ENCODE peak calls at places on chromosomes 11 and 22, in four cellular contexts. L, Z, W and F are unnamed samples. For H3K27me3, the result is how much of the 10 kb centered on the place peaks cover.

GRCh38 chr22:20249797-20250354 is 18.2 kb downstream of the RTN4R start:
- DNase-seq in Z (no peak), L (peak), W (no peak), F (no peak)

GRCh38 chr11:93740802-93741093 is 547 bp downstream of the TAF1D start:
- DNase-seq in W (peak), L (peak), Z (peak), F (no peak)

GRCh38 chr22:22748297-22748743 is 103.9 kb downstream of the GGTLC2 start:
- DNase-seq in W (peak), Z (peak), L (peak), F (no peak)

GRCh38 chr11:69382131-69383128 is 88.5 kb downstream of the MYEOV start:
- DNase-seq in L (peak), W (no peak), Z (no peak), F (no peak)

GRCh38 chr11:97860237-97860636 is 1160.5 kb upstream of the CNTN5 start:
- DNase-seq in L (no peak), W (no peak), Z (no peak), F (no peak)

GRCh38 chr11:26230021-26230420 is 101.9 kb upstream of the ANO3 start:
- DNase-seq in Z (no peak), L (no peak), W (no peak), F (no peak)

GRCh38 chr22:29587938-29588699 is 7.2 kb upstream of the NIPSNAP1 start:
- DNase-seq in Z (no peak), L (no peak), W (peak), F (peak)

GRCh38 chr11:69803604-69804218 is 15.5 kb downstream of the FGF3 start:
- DNase-seq in Z (no peak), W (no peak), L (no peak), F (no peak)

GRCh38 chr11:199782-200181 is 6.9 kb downstream of the SCGB1C1 start:
- DNase-seq in W (no peak), Z (no peak), L (no peak), F (no peak)

GRCh38 chr11:69535928-69536327 is 54.5 kb downstream of the LINC01488 start:
- DNase-seq in L (no peak), W (no peak), Z (no peak), F (no peak)

GRCh38 chr22:40928657-40929056 is 22.5 kb upstream of the RBX1 start:
- DNase-seq in Z (no peak), L (no peak), W (no peak), F (no peak)

GRCh38 chr11:9600651-9601040 is 27.2 kb downstream of the WEE1 start:
- DNase-seq in L (no peak), W (no peak), Z (no peak), F (no peak)

GRCh38 chr11:24216488-24216887 is 280.4 kb upstream of the LUZP2 start:
- DNase-seq in Z (no peak), L (no peak), W (no peak), F (no peak)
- H3K4me3 ChIP-seq in Z (no peak), L (no peak), W (no peak), F (no peak)

DNA sequence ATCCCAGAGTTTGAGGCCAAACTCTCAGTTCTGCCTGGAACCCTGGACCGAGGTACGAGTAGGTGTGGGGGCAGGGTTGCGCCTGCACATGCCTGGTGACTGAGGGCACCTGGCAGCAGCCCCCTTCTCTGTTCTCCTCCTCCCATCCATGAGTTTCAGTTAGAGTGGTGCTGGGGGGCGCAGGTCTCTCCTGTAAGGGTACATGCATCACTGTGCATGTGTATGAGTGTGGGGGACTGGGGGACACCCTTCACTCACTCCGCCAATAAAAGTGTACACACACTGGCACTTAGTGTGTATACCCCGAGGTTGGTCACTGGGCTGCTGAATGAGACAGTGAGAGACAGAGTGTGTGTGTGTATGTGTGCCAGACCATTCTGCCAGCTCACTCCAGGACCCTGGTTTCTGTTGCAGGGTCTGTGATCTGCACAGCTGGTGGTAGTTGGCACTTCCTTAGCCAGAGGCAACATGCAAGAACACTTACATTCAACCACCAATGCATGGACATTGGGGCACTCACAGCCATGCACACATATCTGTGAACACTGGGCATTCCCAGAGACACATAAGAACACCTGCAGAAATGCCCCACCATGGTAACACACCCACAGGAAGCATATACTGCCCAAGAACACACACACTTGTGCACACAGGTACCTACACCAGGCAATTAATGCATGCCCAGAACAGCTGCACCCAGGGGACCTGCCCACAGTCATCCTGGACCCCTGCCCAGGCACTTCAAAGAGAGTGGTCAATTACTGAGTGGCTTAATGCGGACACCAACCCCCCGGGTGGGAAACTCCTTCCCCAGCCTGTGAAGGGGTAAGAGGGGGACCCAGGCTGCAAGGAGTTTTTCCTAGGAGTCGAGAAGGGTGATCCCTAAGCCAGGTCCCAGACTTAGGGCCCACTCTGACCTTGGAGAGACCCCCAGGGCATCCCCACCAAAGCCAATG is 1.2 kb upstream of the NRXN2 start:
- DNase-seq in L (no peak), Z (no peak), W (no peak), F (no peak)
- H3K27me3 ChIP-seq in L (under half), Z (under half), W (under half), F (half or more)

GRCh38 chr22:45969414-45969799 is 7.6 kb downstream of the WNT7B start:
- DNase-seq in L (no peak), Z (no peak), W (no peak), F (no peak)
- TF ChIP-seq CTCF in L (no peak), Z (no peak), W (no peak), F (peak)

GRCh38 chr11:114197799-114198500 is 98.2 kb upstream of the NNMT start:
- DNase-seq in Z (no peak), L (peak), W (peak), F (peak)

GRCh38 chr11:114199051-114199450 is 97.1 kb upstream of the NNMT start:
- DNase-seq in Z (no peak), W (no peak), L (peak), F (no peak)

GRCh38 chr11:114193730-114194674 is 102.2 kb upstream of the NNMT start:
- DNase-seq in Z (no peak), W (no peak), L (peak), F (no peak)

GRCh38 chr11:114195981-114196731 is 100.0 kb upstream of the NNMT start:
- DNase-seq in L (no peak), Z (no peak), W (no peak), F (no peak)

DNA sequence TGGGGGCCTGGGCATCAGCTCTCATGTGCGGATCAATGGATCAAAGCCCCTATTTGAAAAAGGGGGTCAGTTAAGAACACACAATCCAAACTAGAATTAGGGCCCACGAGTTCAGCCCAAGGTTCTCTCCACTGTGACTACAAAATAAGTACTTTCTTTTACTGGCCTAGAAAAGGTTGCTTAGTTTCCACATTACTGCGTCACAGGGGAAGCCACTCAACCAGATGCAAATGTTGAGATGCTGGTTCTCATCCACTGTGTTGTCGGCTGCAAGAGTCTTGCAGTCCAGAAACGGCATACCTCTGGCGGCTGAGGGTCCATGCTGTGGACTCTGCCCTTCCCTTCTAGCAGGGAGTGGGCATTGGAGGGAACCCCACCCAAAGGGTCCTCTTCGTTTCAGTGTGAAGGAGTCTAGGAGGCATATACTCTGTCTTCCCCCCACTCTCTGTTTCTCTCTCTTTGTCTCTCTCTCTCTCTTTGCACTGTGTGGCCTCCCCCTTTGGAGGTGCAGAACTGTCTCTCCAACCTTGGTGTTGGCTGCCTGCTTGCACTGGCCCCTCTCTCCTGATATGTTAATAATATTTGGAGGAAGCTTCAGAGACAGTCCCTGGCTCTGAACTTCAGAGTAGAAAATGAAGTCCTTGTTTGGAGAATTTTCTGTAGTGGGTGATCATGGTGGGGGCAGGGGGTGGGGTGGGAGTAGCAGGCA is 99.1 kb upstream of the NNMT start:
- DNase-seq in Z (no peak), L (peak), W (no peak), F (no peak)
- H3K4me3 ChIP-seq in Z (no peak), L (no peak), W (no peak), F (no peak)

GRCh38 chr11:44310456-44311272 is 725 bp upstream of the ALX4 start:
- DNase-seq in L (no peak), W (peak), Z (no peak), F (no peak)

GRCh38 chr11:44308923-44309482 is 936 bp downstream of the ALX4 start:
- DNase-seq in W (no peak), L (no peak), Z (no peak), F (no peak)

GRCh38 chr11:44309483-44310197 is at the start of gene ALX4:
- DNase-seq in Z (no peak), W (peak), L (no peak), F (no peak)

GRCh38 chr11:44311339-44312261 is 1.7 kb upstream of the ALX4 start:
- DNase-seq in W (no peak), Z (no peak), L (no peak), F (no peak)

GRCh38 chr11:44310198-44310455 is 188 bp upstream of the ALX4 start:
- DNase-seq in Z (no peak), L (no peak), W (no peak), F (no peak)
- H3K27me3 ChIP-seq in Z (half or more), L (under half), W (under half), F (half or more)

DNA sequence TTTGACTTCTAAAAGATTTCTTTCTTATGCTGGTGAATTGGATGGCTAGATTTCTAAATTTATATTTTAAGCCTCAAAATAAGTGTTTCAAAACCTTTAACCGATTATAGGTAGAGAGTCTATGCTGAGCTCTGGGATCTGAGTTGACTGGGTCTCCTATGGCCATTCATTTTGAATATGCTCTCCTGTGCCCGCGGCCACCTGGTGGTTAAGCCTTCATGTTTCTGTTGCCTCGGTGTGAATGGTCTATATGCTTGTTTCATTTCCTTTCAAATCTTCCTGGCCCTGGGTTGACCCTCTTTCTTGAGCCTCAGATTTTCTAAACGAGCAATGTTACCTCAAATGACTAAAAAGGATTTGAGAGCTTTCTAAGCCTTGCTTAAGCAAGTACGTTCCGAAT is 789.3 kb upstream of the KIRREL3 start:
- DNase-seq in Z (peak), W (peak), L (no peak), F (no peak)
- TF ChIP-seq CTCF in Z (no peak), W (peak), L (no peak), F (peak)